ENCODE peak calls at places on chromosome 5, in five cellular contexts. D is mesendoderm, N is IMR-90, V is H9, A is neuronal stem cell. J is an unnamed sample.

GRCh38 chr5:86971034-86971511 is 296.6 kb upstream of the RASA1 start:
- DNase-seq in D (peak; percentile 37), N (peak; percentile 27), V (no peak), A (no peak), J (no peak)

GRCh38 chr5:80141147-80141671 is 106.1 kb downstream of the THBS4 start:
- DNase-seq in D (peak; percentile 89), N (peak; percentile 15), V (peak; percentile 89), A (peak; percentile 63), J (peak; percentile 61)

GRCh38 chr5:80154749-80155148 is 101.1 kb downstream of the SERINC5 start:
- DNase-seq in D (no peak), N (no peak), V (no peak), A (no peak), J (no peak)

GRCh38 chr5:165714594-165714993 is 2209.2 kb downstream of the MAT2B start:
- DNase-seq in D (no peak), N (no peak), V (no peak), A (no peak), J (no peak)

GRCh38 chr5:173123416-173123815 is 20.9 kb upstream of the BNIP1 start:
- DNase-seq in D (no peak), N (peak; percentile 80), V (no peak), A (no peak), J (no peak)

GRCh38 chr5:72268753-72269410 is 51.2 kb downstream of the MRPS27 start:
- DNase-seq in D (peak; percentile 85), N (peak; percentile 43), V (peak; percentile 51), A (peak; percentile 53), J (peak; percentile 58)

GRCh38 chr5:80034962-80035821 is at the start of gene THBS4:
- DNase-seq in D (peak; percentile 10), N (no peak), V (peak; percentile 52), A (peak; percentile 24), J (peak; percentile 77)

GRCh38 chr5:29672678-29673077 is 1520.8 kb upstream of the CDH6 start:
- DNase-seq in D (no peak), N (no peak), V (no peak), A (no peak), J (no peak)

GRCh38 chr5:82661933-82662332 is 383.8 kb upstream of the RPS23 start:
- DNase-seq in D (no peak), N (no peak), V (no peak), A (no peak), J (no peak)

GRCh38 chr5:1524481-1524798 is 680 bp upstream of the LPCAT1 start:
- DNase-seq in D (no peak), N (no peak), V (peak; percentile 44), A (no peak), J (peak; percentile 59)

GRCh38 chr5:1522601-1523479 is 920 bp downstream of the LPCAT1 start:
- DNase-seq in D (peak; percentile 29), N (no peak), V (peak; percentile 27), A (no peak), J (no peak)

GRCh38 chr5:1523480-1523792 is 324 bp downstream of the LPCAT1 start:
- DNase-seq in D (no peak), N (no peak), V (no peak), A (no peak), J (no peak)

GRCh38 chr5:1524799-1525623 is 1.3 kb upstream of the LPCAT1 start:
- DNase-seq in D (no peak), N (no peak), V (no peak), A (no peak), J (peak; percentile 35)

GRCh38 chr5:1523793-1524480 is at the start of gene LPCAT1:
- DNase-seq in D (peak; percentile 79), N (peak; percentile 60), V (peak; percentile 79), A (peak; percentile 77), J (no peak)
- H2BK120ac ChIP-seq in D (peak within 1 kb of the TSS; percentile 64), N (peak within 1 kb of the TSS; percentile 16), V (no peak within 1 kb of the TSS), A (peak within 1 kb of the TSS; percentile 63), J (no peak within 1 kb of the TSS)

GRCh38 chr5:14006823-14007510 is 62.5 kb upstream of the DNAH5 start:
- DNase-seq in D (no peak), N (no peak), V (no peak), A (no peak), J (no peak)
- H2BK120ac ChIP-seq in D (no peak overlapping the region), N (peak overlapping the region; percentile 99), V (no peak overlapping the region), A (no peak overlapping the region), J (no peak overlapping the region)

DNA sequence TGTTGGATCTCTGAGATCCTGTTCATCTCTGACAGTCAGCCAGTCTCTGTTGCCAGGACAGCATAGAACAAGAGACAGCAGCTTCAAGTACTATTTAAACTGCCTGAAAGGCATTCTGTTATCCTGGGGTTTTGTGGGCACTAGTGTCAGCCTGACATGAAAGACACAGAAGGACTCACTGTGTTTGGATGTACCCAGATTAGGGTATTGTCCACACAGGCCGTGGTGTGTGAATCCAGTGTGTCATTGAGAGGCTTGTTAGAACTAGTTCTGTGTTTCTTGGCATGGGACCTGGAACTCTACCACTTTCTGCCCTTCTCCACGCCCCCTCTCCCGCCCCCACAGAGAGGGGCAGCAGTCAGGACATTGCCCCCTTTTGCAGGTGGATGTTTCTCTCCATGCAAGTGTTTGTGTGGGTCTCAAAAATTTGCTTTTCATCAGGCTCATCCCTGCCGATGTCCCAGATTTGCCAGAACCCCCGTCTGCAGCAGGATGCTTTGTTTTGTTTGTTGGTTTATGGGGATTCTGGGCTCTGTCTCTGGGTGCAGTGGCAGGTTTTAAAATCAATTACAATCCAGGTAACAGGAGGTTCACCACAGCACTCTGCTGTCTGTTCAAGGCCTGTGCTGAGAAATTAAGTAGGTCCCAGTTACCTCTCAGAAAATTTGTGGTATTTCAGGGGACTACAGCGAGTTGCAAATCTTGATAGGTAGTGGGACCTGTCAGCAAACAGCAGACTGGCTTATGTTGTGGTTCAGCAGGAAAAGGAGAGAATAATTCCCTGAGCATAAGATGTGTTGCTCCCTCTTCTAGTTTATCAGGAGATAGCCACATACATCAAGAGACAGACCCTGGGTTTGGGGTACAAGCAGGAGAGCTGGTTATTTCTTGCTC is 144.6 kb downstream of the DOCK2 start:
- DNase-seq in D (no peak), N (no peak), V (no peak), A (no peak), J (no peak)
- H2BK120ac ChIP-seq in D (no peak overlapping the region), N (no peak overlapping the region), V (no peak overlapping the region), A (no peak overlapping the region), J (no peak overlapping the region)

GRCh38 chr5:52787600-52788504 is at the start of the genes ITGA1 and PELO:
- DNase-seq in D (peak; percentile 94), N (peak; percentile 81), V (peak; percentile 84), A (peak; percentile 59), J (peak; percentile 51)
- H2BK120ac ChIP-seq in D (no peak within 1 kb of the TSS), N (peak within 1 kb of the TSS; percentile 82), V (no peak within 1 kb of the TSS), A (no peak within 1 kb of the TSS), J (no peak within 1 kb of the TSS)